ENCODE peak calls at places on chromosomes 16 and 17, in nine cellular contexts. One of them, this sample, is unnamed. For H3K79me2, the result is how much of the 10 kb centered on the place peaks cover.

GRCh38 chr17:2309338-2310143 is 5.8 kb downstream of the SRR start:
- DNase-seq in PC-3: no peak
- DNase-seq in hepatocyte: peak
- DNase-seq in GM23248: peak
- DNase-seq in MM.1S: no peak
- DNase-seq in GM23338: no peak
- DNase-seq in neural progenitor cell: no peak
- DNase-seq in HCT116: no peak
- DNase-seq in SK-N-SH: no peak
- DNase-seq in this sample: no peak

GRCh38 chr17:19650826-19651225 is 2.3 kb downstream of the ALDH3A2 start:
- DNase-seq in SK-N-SH: no peak
- DNase-seq in MM.1S: no peak
- DNase-seq in GM23338: no peak
- DNase-seq in neural progenitor cell: no peak
- DNase-seq in HCT116: no peak
- DNase-seq in hepatocyte: no peak
- DNase-seq in PC-3: peak
- DNase-seq in GM23248: peak
- DNase-seq in this sample: no peak

GRCh38 chr17:68248886-68249872 is 1.3 kb downstream of the AMZ2 start:
- DNase-seq in SK-N-SH: no peak
- DNase-seq in GM23338: no peak
- DNase-seq in neural progenitor cell: no peak
- DNase-seq in MM.1S: no peak
- DNase-seq in PC-3: no peak
- DNase-seq in hepatocyte: no peak
- DNase-seq in GM23248: peak
- DNase-seq in HCT116: no peak
- DNase-seq in this sample: peak

GRCh38 chr17:65027305-65027704 is 29.2 kb downstream of the GNA13 start:
- DNase-seq in hepatocyte: peak
- DNase-seq in MM.1S: no peak
- DNase-seq in HCT116: peak
- DNase-seq in SK-N-SH: peak
- DNase-seq in GM23248: peak
- DNase-seq in GM23338: peak
- DNase-seq in neural progenitor cell: peak
- DNase-seq in PC-3: peak
- DNase-seq in this sample: no peak

GRCh38 chr17:64599827-64600226 is 62.3 kb downstream of the SMURF2 start:
- DNase-seq in PC-3: no peak
- DNase-seq in HCT116: no peak
- DNase-seq in SK-N-SH: no peak
- DNase-seq in GM23338: no peak
- DNase-seq in neural progenitor cell: no peak
- DNase-seq in GM23248: no peak
- DNase-seq in MM.1S: no peak
- DNase-seq in hepatocyte: no peak
- DNase-seq in this sample: no peak

GRCh38 chr17:29571883-29572681 is 3.6 kb downstream of the TP53I13 start:
- DNase-seq in hepatocyte: peak
- DNase-seq in neural progenitor cell: no peak
- DNase-seq in PC-3: no peak
- DNase-seq in MM.1S: no peak
- DNase-seq in GM23338: no peak
- DNase-seq in GM23248: peak
- DNase-seq in SK-N-SH: peak
- DNase-seq in HCT116: no peak
- DNase-seq in this sample: no peak

GRCh38 chr16:4936991-4937781 is at the start of gene PPL:
- DNase-seq in SK-N-SH: peak
- DNase-seq in neural progenitor cell: peak
- DNase-seq in PC-3: peak
- DNase-seq in GM23338: peak
- DNase-seq in HCT116: peak
- DNase-seq in hepatocyte: peak
- DNase-seq in GM23248: no peak
- DNase-seq in MM.1S: peak
- DNase-seq in this sample: no peak

GRCh38 chr16:23948949-23949392 is 113.2 kb downstream of the PRKCB start:
- DNase-seq in hepatocyte: no peak
- DNase-seq in HCT116: no peak
- DNase-seq in SK-N-SH: no peak
- DNase-seq in PC-3: no peak
- DNase-seq in GM23248: no peak
- DNase-seq in GM23338: no peak
- DNase-seq in neural progenitor cell: no peak
- DNase-seq in MM.1S: no peak
- DNase-seq in this sample: no peak

GRCh38 chr17:73787036-73787720 is 142.9 kb upstream of the SDK2 start:
- DNase-seq in HCT116: no peak
- DNase-seq in GM23248: no peak
- DNase-seq in PC-3: no peak
- DNase-seq in MM.1S: no peak
- DNase-seq in hepatocyte: no peak
- DNase-seq in neural progenitor cell: peak
- DNase-seq in GM23338: peak
- DNase-seq in SK-N-SH: no peak
- DNase-seq in this sample: no peak

GRCh38 chr17:49198206-49198605 is 12.2 kb downstream of the GNGT2 start:
- DNase-seq in HCT116: no peak
- DNase-seq in GM23248: no peak
- DNase-seq in SK-N-SH: no peak
- DNase-seq in PC-3: no peak
- DNase-seq in GM23338: no peak
- DNase-seq in neural progenitor cell: no peak
- DNase-seq in MM.1S: no peak
- DNase-seq in hepatocyte: no peak
- DNase-seq in this sample: no peak

GRCh38 chr17:42744806-42745617 is at the start of gene EZH1:
- DNase-seq in neural progenitor cell: peak
- DNase-seq in hepatocyte: peak
- DNase-seq in GM23248: peak
- DNase-seq in MM.1S: peak
- DNase-seq in HCT116: peak
- DNase-seq in PC-3: peak
- DNase-seq in SK-N-SH: peak
- DNase-seq in GM23338: peak
- DNase-seq in this sample: peak

GRCh38 chr17:38881600-38882191 is 11.8 kb downstream of the LASP1 start:
- DNase-seq in GM23338: no peak
- DNase-seq in SK-N-SH: peak
- DNase-seq in neural progenitor cell: peak
- DNase-seq in PC-3: no peak
- DNase-seq in MM.1S: no peak
- DNase-seq in HCT116: no peak
- DNase-seq in hepatocyte: peak
- DNase-seq in GM23248: peak
- DNase-seq in this sample: peak

GRCh38 chr17:80687819-80688218 is 143.2 kb downstream of the RPTOR start:
- DNase-seq in GM23338: no peak
- DNase-seq in GM23248: no peak
- DNase-seq in HCT116: no peak
- DNase-seq in SK-N-SH: no peak
- DNase-seq in hepatocyte: no peak
- DNase-seq in MM.1S: no peak
- DNase-seq in neural progenitor cell: no peak
- DNase-seq in PC-3: no peak
- DNase-seq in this sample: no peak
- H3K79me2 ChIP-seq in GM23338: half or more
- H3K79me2 ChIP-seq in GM23248: under half
- H3K79me2 ChIP-seq in HCT116: half or more
- H3K79me2 ChIP-seq in SK-N-SH: under half
- H3K79me2 ChIP-seq in hepatocyte: under half
- H3K79me2 ChIP-seq in MM.1S: under half
- H3K79me2 ChIP-seq in neural progenitor cell: under half
- H3K79me2 ChIP-seq in PC-3: under half
- H3K79me2 ChIP-seq in this sample: under half

GRCh38 chr16:73129455-73129854 is 81.5 kb upstream of the ZFHX3 start:
- DNase-seq in neural progenitor cell: no peak
- DNase-seq in hepatocyte: no peak
- DNase-seq in HCT116: no peak
- DNase-seq in SK-N-SH: no peak
- DNase-seq in MM.1S: no peak
- DNase-seq in GM23338: no peak
- DNase-seq in GM23248: no peak
- DNase-seq in PC-3: no peak
- DNase-seq in this sample: no peak

GRCh38 chr16:73126453-73126853 is 78.5 kb upstream of the ZFHX3 start:
- DNase-seq in GM23338: no peak
- DNase-seq in HCT116: no peak
- DNase-seq in GM23248: peak
- DNase-seq in neural progenitor cell: no peak
- DNase-seq in PC-3: no peak
- DNase-seq in SK-N-SH: no peak
- DNase-seq in hepatocyte: peak
- DNase-seq in MM.1S: no peak
- DNase-seq in this sample: no peak

GRCh38 chr16:73125860-73126259 is 77.9 kb upstream of the ZFHX3 start:
- DNase-seq in SK-N-SH: no peak
- DNase-seq in GM23338: no peak
- DNase-seq in neural progenitor cell: no peak
- DNase-seq in HCT116: no peak
- DNase-seq in MM.1S: no peak
- DNase-seq in PC-3: peak
- DNase-seq in hepatocyte: no peak
- DNase-seq in GM23248: peak
- DNase-seq in this sample: no peak

GRCh38 chr16:73131153-73131862 is 83.4 kb upstream of the ZFHX3 start:
- DNase-seq in HCT116: no peak
- DNase-seq in hepatocyte: no peak
- DNase-seq in PC-3: no peak
- DNase-seq in SK-N-SH: no peak
- DNase-seq in MM.1S: no peak
- DNase-seq in neural progenitor cell: no peak
- DNase-seq in GM23338: no peak
- DNase-seq in GM23248: no peak
- DNase-seq in this sample: no peak
- TF ChIP-seq EZH2phosphoT487 in HCT116: no peak
- TF ChIP-seq EZH2phosphoT487 in hepatocyte: no peak
- TF ChIP-seq EZH2phosphoT487 in PC-3: no peak
- TF ChIP-seq EZH2phosphoT487 in SK-N-SH: no peak
- TF ChIP-seq EZH2phosphoT487 in MM.1S: no peak
- TF ChIP-seq EZH2phosphoT487 in neural progenitor cell: no peak
- TF ChIP-seq EZH2phosphoT487 in GM23338: no peak
- TF ChIP-seq EZH2phosphoT487 in GM23248: no peak
- TF ChIP-seq EZH2phosphoT487 in this sample: no peak

DNA sequence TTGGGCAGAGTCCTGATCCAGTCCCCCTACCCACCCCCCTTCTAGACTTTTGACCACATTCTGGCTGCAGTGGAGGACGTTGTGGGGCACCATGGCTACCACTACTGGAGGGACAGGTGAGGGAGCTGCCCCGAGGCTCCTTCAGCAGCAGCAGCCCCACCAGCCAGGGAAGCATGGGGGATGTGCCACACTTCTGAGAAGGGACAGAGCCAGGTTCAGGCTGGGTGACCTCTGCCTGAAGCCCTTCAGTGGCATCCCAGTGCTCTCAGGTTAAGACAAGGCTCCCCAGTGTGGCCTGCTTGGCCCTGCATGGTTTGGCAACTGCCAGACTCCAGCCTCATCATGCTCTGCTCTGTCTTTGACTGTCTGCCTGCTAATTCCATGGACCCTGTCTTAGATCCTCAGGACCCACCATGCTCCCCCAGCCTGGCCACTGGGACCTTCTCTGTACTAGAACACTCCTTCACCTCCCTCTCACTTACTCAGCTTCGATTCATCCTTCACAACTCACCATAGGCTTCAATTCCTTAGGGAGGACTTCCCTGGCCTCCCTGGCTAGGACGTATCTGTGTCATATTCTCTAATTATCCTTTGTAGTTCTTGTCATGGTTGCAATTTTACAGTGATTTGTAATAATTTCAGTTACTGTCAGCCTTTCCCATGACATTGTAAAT is 8.8 kb downstream of the SLC9A5 start:
- DNase-seq in neural progenitor cell: no peak
- DNase-seq in GM23248: peak
- DNase-seq in SK-N-SH: no peak
- DNase-seq in HCT116: no peak
- DNase-seq in GM23338: no peak
- DNase-seq in hepatocyte: no peak
- DNase-seq in MM.1S: no peak
- DNase-seq in PC-3: no peak
- DNase-seq in this sample: no peak
- H3K4me2 ChIP-seq in neural progenitor cell: no peak
- H3K4me2 ChIP-seq in GM23248: no peak
- H3K4me2 ChIP-seq in SK-N-SH: no peak
- H3K4me2 ChIP-seq in HCT116: no peak
- H3K4me2 ChIP-seq in GM23338: no peak
- H3K4me2 ChIP-seq in hepatocyte: no peak
- H3K4me2 ChIP-seq in MM.1S: no peak
- H3K4me2 ChIP-seq in PC-3: no peak
- H3K4me2 ChIP-seq in this sample: no peak

GRCh38 chr16:22027633-22028032 is 19.7 kb downstream of the MOSMO start:
- DNase-seq in SK-N-SH: no peak
- DNase-seq in GM23248: peak
- DNase-seq in hepatocyte: no peak
- DNase-seq in MM.1S: no peak
- DNase-seq in PC-3: no peak
- DNase-seq in HCT116: no peak
- DNase-seq in neural progenitor cell: no peak
- DNase-seq in GM23338: no peak
- DNase-seq in this sample: peak
- H3K79me2 ChIP-seq in SK-N-SH: half or more
- H3K79me2 ChIP-seq in GM23248: half or more
- H3K79me2 ChIP-seq in hepatocyte: half or more
- H3K79me2 ChIP-seq in MM.1S: under half
- H3K79me2 ChIP-seq in PC-3: half or more
- H3K79me2 ChIP-seq in HCT116: half or more
- H3K79me2 ChIP-seq in neural progenitor cell: half or more
- H3K79me2 ChIP-seq in GM23338: under half
- H3K79me2 ChIP-seq in this sample: under half

DNA sequence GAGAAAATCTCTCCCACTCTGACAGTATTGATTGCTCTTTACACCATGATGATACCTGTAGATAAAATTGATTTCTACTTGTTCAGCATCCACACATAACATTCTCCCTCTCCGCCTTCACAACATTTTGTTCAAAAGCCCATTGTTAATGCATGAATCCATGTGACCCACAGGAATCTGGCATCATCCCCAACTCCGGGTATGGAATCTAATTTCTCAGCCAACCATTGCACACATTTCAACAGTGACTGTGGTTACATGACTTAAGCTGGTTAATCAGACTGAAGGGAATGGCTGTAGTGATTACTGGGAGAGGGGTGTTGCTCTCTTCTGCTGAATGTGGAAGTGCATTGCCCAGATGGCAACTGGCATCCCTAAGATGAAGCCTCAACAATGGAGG is 161.4 kb upstream of the C16orf82 start:
- DNase-seq in neural progenitor cell: no peak
- DNase-seq in GM23248: peak
- DNase-seq in PC-3: no peak
- DNase-seq in hepatocyte: no peak
- DNase-seq in MM.1S: no peak
- DNase-seq in HCT116: no peak
- DNase-seq in SK-N-SH: no peak
- DNase-seq in GM23338: no peak
- DNase-seq in this sample: no peak
- TF ChIP-seq EZH2phosphoT487 in neural progenitor cell: no peak
- TF ChIP-seq EZH2phosphoT487 in GM23248: no peak
- TF ChIP-seq EZH2phosphoT487 in PC-3: no peak
- TF ChIP-seq EZH2phosphoT487 in hepatocyte: no peak
- TF ChIP-seq EZH2phosphoT487 in MM.1S: no peak
- TF ChIP-seq EZH2phosphoT487 in HCT116: no peak
- TF ChIP-seq EZH2phosphoT487 in SK-N-SH: no peak
- TF ChIP-seq EZH2phosphoT487 in GM23338: no peak
- TF ChIP-seq EZH2phosphoT487 in this sample: no peak